ENCODE peak calls at places on chromosomes 6 and 20, in ten cellular contexts. O is stomach, Y is fibroblast of the aortic adventitia, D is colonic mucosa, M is brain microvascular endothelial cell, F is endothelial cell of umbilical vein, W is heart left ventricle, P is suprapubic skin, Q is A549, I is uterus. G is an unnamed sample.

GRCh38 chr6:41730531-41731436 is 4.6 kb downstream of the TFEB start:
- DNase-seq in O (no peak), Y (no peak), D (no peak), M (no peak), F (peak), W (no peak), P (no peak), Q (no peak), I (no peak), G (no peak)

GRCh38 chr20:47800619-47801018 is 15.3 kb upstream of the SULF2 start:
- DNase-seq in O (no peak), Y (no peak), D (no peak), M (no peak), F (no peak), W (no peak), P (no peak), Q (no peak), I (no peak), G (no peak)

GRCh38 chr6:87661016-87661415 is 41.0 kb downstream of the AKIRIN2 start:
- DNase-seq in O (no peak), Y (peak), D (no peak), M (no peak), F (no peak), W (no peak), P (no peak), Q (no peak), I (no peak), G (peak)

GRCh38 chr6:85404497-85405174 is 45.2 kb upstream of the NT5E start:
- DNase-seq in O (peak), Y (peak), D (peak), M (peak), F (peak), W (no peak), P (no peak), Q (peak), I (no peak), G (peak)

GRCh38 chr6:44062105-44062770 is 65.0 kb downstream of the MRPL14 start:
- DNase-seq in O (no peak), Y (no peak), D (no peak), M (no peak), F (no peak), W (peak), P (no peak), Q (no peak), I (no peak), G (no peak)

GRCh38 chr6:144151010-144151727 is 852 bp downstream of the STX11 start:
- DNase-seq in O (no peak), Y (peak), D (peak), M (no peak), F (peak), W (no peak), P (no peak), Q (no peak), I (peak), G (peak)

GRCh38 chr20:10217517-10218410 is 866 bp upstream of the SNAP25 start:
- DNase-seq in O (no peak), Y (peak), D (no peak), M (peak), F (peak), W (no peak), P (no peak), Q (peak), I (peak), G (peak)

GRCh38 chr6:74070091-74070490 is 374.1 kb downstream of the CD109 start:
- DNase-seq in O (no peak), Y (peak), D (no peak), M (peak), F (no peak), W (no peak), P (no peak), Q (no peak), I (no peak), G (no peak)

GRCh38 chr6:150691463-150691862 is 91.8 kb downstream of the PLEKHG1 start:
- DNase-seq in O (no peak), Y (no peak), D (no peak), M (no peak), F (no peak), W (no peak), P (no peak), Q (no peak), I (no peak), G (no peak)
- H3K4me3 ChIP-seq in O (no peak), Y (no peak), D (no peak), M (no peak), F (no peak), W (no peak), P (no peak), Q (no peak), I (no peak), G (no peak)

GRCh38 chr6:79947191-79948173 is at the start of gene ELOVL4:
- DNase-seq in O (peak), Y (peak), D (peak), M (peak), F (peak), W (peak), P (no peak), Q (peak), I (peak), G (peak)

GRCh38 chr6:79946242-79946641 is 1.1 kb downstream of the ELOVL4 start:
- DNase-seq in O (no peak), Y (peak), D (no peak), M (peak), F (no peak), W (no peak), P (no peak), Q (peak), I (no peak), G (peak)

GRCh38 chr6:79946773-79947190 is 571 bp downstream of the ELOVL4 start:
- DNase-seq in O (no peak), Y (peak), D (peak), M (peak), F (no peak), W (peak), P (no peak), Q (peak), I (peak), G (peak)

DNA sequence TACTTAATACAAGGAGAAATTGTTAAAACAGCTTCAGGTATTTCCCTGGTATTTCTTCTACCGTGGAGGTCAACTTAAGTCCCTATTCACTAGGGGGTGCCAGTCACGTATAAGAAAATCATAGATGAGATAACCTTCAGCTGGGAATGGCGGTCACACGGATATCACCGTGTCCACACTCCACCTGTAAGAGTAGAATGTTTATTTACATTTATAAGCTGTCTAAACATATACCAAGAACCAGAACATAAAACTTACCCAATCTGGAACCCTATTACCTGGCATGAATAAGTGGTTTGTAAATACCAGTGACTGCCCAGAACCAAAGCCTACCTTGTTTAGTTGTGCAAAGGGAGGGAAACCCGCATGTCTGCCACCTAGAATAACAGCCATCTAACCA is 1.9 kb upstream of the ELOVL4 start:
- DNase-seq in O (peak), Y (peak), D (peak), M (peak), F (peak), W (peak), P (no peak), Q (peak), I (peak), G (peak)
- TF ChIP-seq CTCF in O (peak), Y (peak), D (peak), M (peak), F (peak), W (peak), P (no peak), Q (peak), I (no peak), G (peak)

DNA sequence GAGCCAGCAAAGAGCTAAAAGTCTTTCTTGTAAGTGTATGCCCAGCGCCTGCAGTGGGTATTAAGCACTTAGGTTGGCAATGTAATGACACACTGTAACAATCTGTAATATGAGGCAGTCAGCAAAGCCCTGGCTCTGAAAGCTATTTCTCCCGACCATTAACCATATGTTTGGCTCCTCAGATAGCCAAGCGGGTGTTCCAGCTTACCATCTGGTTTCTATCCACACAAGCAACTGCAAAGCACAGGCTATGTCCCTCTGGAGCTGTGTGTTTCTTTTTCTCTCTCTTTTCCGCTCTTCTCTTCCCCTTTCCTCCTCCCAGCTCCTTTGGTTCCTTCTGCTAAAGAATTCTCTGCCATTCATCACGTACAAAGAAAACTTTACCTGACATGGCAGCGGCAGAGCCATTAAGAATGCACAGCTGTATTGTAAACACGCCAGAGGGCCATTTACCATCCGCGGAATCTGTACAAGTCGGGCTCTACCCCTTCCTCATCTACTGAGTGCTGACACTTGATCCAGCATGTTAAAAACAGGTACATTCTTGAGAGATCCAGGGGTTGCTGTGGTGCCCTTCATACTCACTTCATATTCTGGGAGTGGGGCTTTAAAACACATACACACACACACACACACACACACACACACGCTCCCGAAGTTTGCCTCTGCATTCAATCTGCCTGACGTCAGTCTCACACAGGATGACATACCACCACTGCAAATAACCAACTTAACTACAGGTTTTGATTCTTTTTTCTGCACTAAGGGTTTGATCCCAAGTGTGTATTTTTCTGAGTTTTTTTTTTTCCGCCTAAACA is 77.3 kb downstream of the BACH2 start:
- DNase-seq in O (no peak), Y (peak), D (peak), M (peak), F (peak), W (peak), P (no peak), Q (no peak), I (peak), G (peak)
- H3K4me3 ChIP-seq in O (peak), Y (peak), D (no peak), M (peak), F (no peak), W (peak), P (peak), Q (no peak), I (no peak), G (peak)

GRCh38 chr6:24193364-24193763 is 67.3 kb downstream of the NRSN1 start:
- DNase-seq in O (no peak), Y (no peak), D (no peak), M (no peak), F (no peak), W (no peak), P (no peak), Q (no peak), I (no peak), G (no peak)

GRCh38 chr6:24194968-24195700 is 69.1 kb downstream of the NRSN1 start:
- DNase-seq in O (no peak), Y (no peak), D (no peak), M (no peak), F (no peak), W (no peak), P (no peak), Q (no peak), I (no peak), G (no peak)

GRCh38 chr6:24191346-24191745 is 65.3 kb downstream of the NRSN1 start:
- DNase-seq in O (no peak), Y (no peak), D (no peak), M (no peak), F (no peak), W (no peak), P (no peak), Q (no peak), I (no peak), G (no peak)

GRCh38 chr6:24197892-24198291 is 71.9 kb downstream of the NRSN1 start:
- DNase-seq in O (no peak), Y (no peak), D (no peak), M (no peak), F (no peak), W (no peak), P (no peak), Q (no peak), I (no peak), G (no peak)

DNA sequence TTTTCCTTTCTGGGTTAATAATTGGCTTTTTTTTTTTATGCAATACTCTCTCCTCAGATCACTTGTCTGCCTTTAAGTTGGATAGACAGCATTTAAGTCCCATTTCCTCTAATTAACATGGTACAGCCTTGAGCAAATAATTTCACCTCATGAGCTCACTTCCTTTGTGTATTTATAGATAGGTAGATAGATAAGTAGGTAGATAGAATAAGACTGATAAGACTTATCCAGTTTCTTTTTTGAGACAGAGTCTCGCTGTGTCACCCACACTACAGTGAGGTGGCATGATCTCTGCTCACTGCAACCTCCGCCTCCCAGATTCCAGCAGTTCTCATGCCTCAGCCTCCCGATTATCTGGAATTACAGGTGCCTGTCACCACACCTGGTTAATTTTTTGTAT is 70.2 kb downstream of the NRSN1 start:
- DNase-seq in O (no peak), Y (no peak), D (no peak), M (no peak), F (no peak), W (no peak), P (no peak), Q (no peak), I (no peak), G (no peak)
- TF ChIP-seq CTCF in O (no peak), Y (no peak), D (no peak), M (no peak), F (no peak), W (no peak), P (no peak), Q (no peak), I (no peak), G (no peak)

GRCh38 chr6:71082033-71082620 is 125.3 kb upstream of the B3GAT2 start:
- DNase-seq in O (no peak), Y (peak), D (no peak), M (no peak), F (no peak), W (no peak), P (no peak), Q (no peak), I (no peak), G (peak)
- H3K4me3 ChIP-seq in O (no peak), Y (peak), D (no peak), M (no peak), F (no peak), W (peak), P (peak), Q (no peak), I (no peak), G (no peak)

DNA sequence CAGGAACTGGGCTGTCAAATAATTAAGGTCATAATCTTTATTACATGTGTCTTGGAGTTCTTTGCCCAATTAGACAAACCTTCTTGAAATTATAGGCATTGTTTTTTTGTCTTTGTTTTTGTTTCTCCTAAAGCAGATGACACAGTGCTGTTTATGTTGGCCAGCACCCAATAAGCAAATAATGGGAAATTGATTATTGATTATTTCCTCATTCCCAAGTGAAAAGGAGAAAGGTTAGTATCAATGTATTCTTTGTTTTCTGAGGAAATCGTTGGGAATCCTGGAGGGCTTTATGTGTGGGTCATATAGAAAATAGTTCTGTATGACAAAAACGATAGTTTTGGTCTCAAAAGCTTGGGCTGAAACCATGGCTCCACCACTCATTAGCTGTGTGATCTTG is 4.5 kb upstream of the CYP24A1 start:
- DNase-seq in O (no peak), Y (no peak), D (no peak), M (no peak), F (no peak), W (no peak), P (no peak), Q (no peak), I (no peak), G (no peak)
- TF ChIP-seq CTCF in O (no peak), Y (no peak), D (no peak), M (no peak), F (no peak), W (no peak), P (no peak), Q (no peak), I (no peak), G (no peak)

GRCh38 chr6:26327450-26328264 is 37.3 kb upstream of the BTN3A2 start:
- DNase-seq in O (no peak), Y (peak), D (peak), M (peak), F (peak), W (no peak), P (no peak), Q (no peak), I (no peak), G (peak)
- H3K4me3 ChIP-seq in O (no peak), Y (peak), D (no peak), M (peak), F (peak), W (no peak), P (no peak), Q (peak), I (no peak), G (peak)

GRCh38 chr6:160027076-160027475 is 58.2 kb downstream of the IGF2R start:
- DNase-seq in O (no peak), Y (no peak), D (no peak), M (no peak), F (no peak), W (no peak), P (peak), Q (no peak), I (no peak), G (no peak)
- TF ChIP-seq CTCF in O (no peak), Y (no peak), D (no peak), M (no peak), F (no peak), W (no peak), P (no peak), Q (no peak), I (no peak), G (no peak)

DNA sequence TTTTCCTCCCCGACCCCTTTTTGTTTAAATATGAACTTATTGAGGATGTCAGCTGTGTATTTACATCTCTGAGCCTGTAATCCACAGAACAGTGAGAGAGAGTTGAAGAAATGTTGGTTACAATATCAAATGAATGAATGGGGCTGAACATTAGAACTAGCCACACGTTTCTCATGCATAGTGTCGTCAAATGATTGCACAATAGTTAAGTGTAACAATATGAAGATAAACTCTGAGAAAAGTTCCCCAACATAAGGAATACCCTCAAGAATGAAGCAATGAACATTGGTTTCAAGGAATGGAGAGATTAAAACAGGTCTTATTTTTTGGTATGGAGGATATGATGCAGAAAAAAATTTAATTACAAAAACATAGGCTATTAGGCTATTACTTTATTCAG is 100.5 kb upstream of the DTNBP1 start:
- DNase-seq in O (no peak), Y (no peak), D (no peak), M (no peak), F (no peak), W (no peak), P (no peak), Q (no peak), I (no peak), G (no peak)
- H3K4me3 ChIP-seq in O (no peak), Y (no peak), D (no peak), M (no peak), F (no peak), W (no peak), P (no peak), Q (no peak), I (no peak), G (no peak)